ENCODE peak calls at places on chromosomes 1 and 21, in eight cellular contexts. R is AG04450, W is stomach, B is bronchial epithelial cell, I is fibroblast of pulmonary artery, S is lower lobe of right lung, A is kidney, Z is esophagus muscularis mucosa. C is an unnamed sample.

GRCh38 chr21:18164933-18165332 is 79.7 kb upstream of the CHODL start:
- DNase-seq in R (no peak), S (no peak), W (no peak), Z (no peak), I (no peak), B (peak), A (no peak), C (peak)

GRCh38 chr1:186236921-186237320 is 138.1 kb downstream of the TPR start:
- DNase-seq in R (peak), Z (no peak), B (peak), I (peak), A (no peak), W (no peak), S (no peak), C (peak)

GRCh38 chr21:24868117-24868516 is 739.2 kb downstream of the MRPL39 start:
- DNase-seq in I (no peak), A (no peak), R (no peak), W (no peak), Z (no peak), S (no peak), B (no peak), C (no peak)

GRCh38 chr1:190169311-190170067 is 308.2 kb downstream of the BRINP3 start:
- DNase-seq in R (peak), W (no peak), B (peak), S (no peak), A (no peak), I (peak), Z (no peak), C (peak)

GRCh38 chr1:66278260-66279046 is 255.5 kb upstream of the SGIP1 start:
- DNase-seq in B (no peak), I (no peak), R (no peak), W (no peak), S (no peak), Z (no peak), A (no peak), C (peak)

GRCh38 chr1:229328598-229329362 is 14.1 kb downstream of the CCSAP start:
- DNase-seq in S (no peak), R (no peak), Z (peak), W (no peak), A (no peak), B (no peak), I (no peak), C (no peak)

GRCh38 chr1:28510350-28511223 is 4.7 kb downstream of the RCC1 start:
- DNase-seq in B (peak), A (no peak), W (no peak), I (no peak), S (no peak), R (no peak), Z (no peak), C (peak)

GRCh38 chr1:186289943-186290560 is 85.0 kb downstream of the TPR start:
- DNase-seq in B (no peak), W (no peak), I (no peak), A (no peak), S (no peak), Z (no peak), R (no peak), C (peak)

GRCh38 chr1:208434008-208434407 is 189.8 kb upstream of the PLXNA2 start:
- DNase-seq in B (no peak), R (no peak), Z (no peak), I (no peak), A (no peak), W (no peak), S (no peak), C (no peak)

GRCh38 chr1:228270032-228270431 is 62.2 kb downstream of the OBSCN start:
- DNase-seq in W (peak), R (no peak), B (peak), Z (no peak), I (peak), A (no peak), S (no peak), C (peak)

GRCh38 chr1:1049318-1050165 is 24.6 kb downstream of the RNF223 start:
- DNase-seq in S (no peak), Z (no peak), I (no peak), W (no peak), A (no peak), R (no peak), B (no peak), C (no peak)

GRCh38 chr1:162404550-162405160 is 7.3 kb downstream of the SH2D1B start:
- DNase-seq in A (no peak), I (peak), S (no peak), W (no peak), R (peak), B (peak), Z (no peak), C (peak)

GRCh38 chr1:227395391-227396028 is 77.2 kb upstream of the CDC42BPA start:
- DNase-seq in A (no peak), R (no peak), W (no peak), B (peak), I (no peak), S (no peak), Z (no peak), C (peak)

GRCh38 chr1:11196945-11197344 is 7.8 kb downstream of the ANGPTL7 start:
- DNase-seq in Z (no peak), W (no peak), I (no peak), B (no peak), A (no peak), R (no peak), S (no peak), C (no peak)

GRCh38 chr1:109216662-109217061 is 2.9 kb downstream of the SARS1 start:
- DNase-seq in W (no peak), Z (no peak), I (no peak), A (no peak), S (no peak), R (no peak), B (no peak), C (no peak)

GRCh38 chr1:81812712-81813111 is 12.0 kb downstream of the ADGRL2 start:
- DNase-seq in W (no peak), I (peak), A (no peak), S (no peak), Z (no peak), R (no peak), B (peak), C (peak)

GRCh38 chr1:212514782-212515181 is 82.1 kb downstream of the NENF start:
- DNase-seq in R (no peak), B (no peak), Z (no peak), A (no peak), I (no peak), W (no peak), S (no peak), C (no peak)

GRCh38 chr21:31609081-31609480 is 50.4 kb upstream of the SOD1 start:
- DNase-seq in Z (no peak), W (no peak), A (no peak), I (no peak), B (no peak), R (no peak), S (no peak), C (no peak)

GRCh38 chr1:27598902-27599528 is 4.9 kb downstream of the AHDC1 start:
- DNase-seq in I (peak), S (no peak), A (peak), W (no peak), Z (no peak), R (no peak), B (no peak), C (peak)

GRCh38 chr1:67831850-67832513 is 1.3 kb downstream of the GNG12 start:
- DNase-seq in S (peak), Z (no peak), R (no peak), B (peak), I (peak), A (peak), W (peak), C (peak)

GRCh38 chr1:70003509-70003908 is 201.9 kb downstream of the LRRC40 start:
- DNase-seq in W (no peak), R (no peak), S (no peak), Z (no peak), B (peak), I (no peak), A (no peak), C (peak)

GRCh38 chr1:219990782-219991510 is 55.4 kb downstream of the EPRS1 start:
- DNase-seq in Z (no peak), B (peak), I (peak), A (no peak), W (no peak), S (no peak), R (no peak), C (peak)

GRCh38 chr21:25515484-25516405 is 91.5 kb downstream of the MRPL39 start:
- DNase-seq in B (no peak), A (no peak), I (no peak), Z (no peak), W (no peak), S (no peak), R (peak), C (no peak)

GRCh38 chr21:22120616-22121266 is 1122.5 kb downstream of the NCAM2 start:
- DNase-seq in Z (no peak), I (peak), S (no peak), A (no peak), W (no peak), B (no peak), R (no peak), C (no peak)

GRCh38 chr1:147390185-147390542 is 147.7 kb downstream of the CHD1L start:
- DNase-seq in R (no peak), W (no peak), B (no peak), I (no peak), A (no peak), S (no peak), Z (no peak), C (no peak)

GRCh38 chr1:93904228-93904627 is 5.0 kb downstream of the GCLM start:
- DNase-seq in Z (no peak), W (no peak), I (no peak), R (no peak), S (no peak), B (no peak), A (no peak), C (no peak)

GRCh38 chr1:40281852-40282251 is 23.8 kb downstream of the ZMPSTE24 start:
- DNase-seq in Z (no peak), W (no peak), R (no peak), S (no peak), A (no peak), I (no peak), B (no peak), C (no peak)

GRCh38 chr1:155080250-155081228 is 1.9 kb downstream of the EFNA3 start:
- DNase-seq in I (no peak), B (no peak), Z (no peak), S (no peak), R (no peak), W (no peak), A (peak), C (peak)

GRCh38 chr1:61058477-61059245 is 23.7 kb upstream of the NFIA start:
- DNase-seq in B (peak), Z (no peak), A (no peak), R (no peak), W (no peak), S (no peak), I (peak), C (peak)

GRCh38 chr1:110183642-110184167 is 26.4 kb upstream of the KCNC4 start:
- DNase-seq in R (no peak), I (no peak), Z (no peak), W (no peak), B (no peak), S (no peak), A (no peak), C (no peak)

GRCh38 chr1:168084396-168085231 is 52.1 kb downstream of the GPR161 start:
- DNase-seq in S (peak), A (peak), B (peak), W (peak), I (peak), R (no peak), Z (peak), C (peak)

GRCh38 chr1:41239988-41240610 is 2.0 kb downstream of the SCMH1 start:
- DNase-seq in A (no peak), W (no peak), R (no peak), S (no peak), Z (no peak), B (peak), I (peak), C (peak)

GRCh38 chr1:228072658-228073043 is 9.9 kb upstream of the ARF1 start:
- DNase-seq in A (no peak), Z (no peak), R (no peak), S (no peak), I (no peak), B (no peak), W (peak), C (no peak)

GRCh38 chr1:169694304-169694703 is 17.1 kb downstream of the SELL start:
- DNase-seq in I (no peak), A (no peak), Z (no peak), R (no peak), W (no peak), S (no peak), B (no peak), C (no peak)

GRCh38 chr1:183580281-183580682 is 10.0 kb downstream of the NCF2 start:
- DNase-seq in R (no peak), B (peak), W (no peak), S (no peak), Z (no peak), I (peak), A (no peak), C (peak)

GRCh38 chr1:94863297-94863911 is 43.2 kb downstream of the SLC44A3 start:
- DNase-seq in R (no peak), B (peak), W (no peak), Z (no peak), A (no peak), I (peak), S (no peak), C (peak)

GRCh38 chr1:185821612-185822385 is 87.6 kb downstream of the HMCN1 start:
- DNase-seq in R (no peak), W (no peak), A (no peak), I (no peak), S (no peak), B (peak), Z (no peak), C (peak)

GRCh38 chr1:41486892-41487728 is 2.6 kb upstream of the EDN2 start:
- DNase-seq in B (no peak), I (peak), Z (no peak), S (peak), A (peak), R (no peak), W (no peak), C (no peak)

GRCh38 chr1:18710002-18710401 is 79.4 kb downstream of the PAX7 start:
- DNase-seq in S (no peak), R (no peak), A (no peak), W (no peak), I (no peak), B (no peak), Z (no peak), C (no peak)
- TF ChIP-seq CTCF in S (no peak), R (no peak), A (no peak), W (no peak), I (no peak), B (no peak), Z (no peak), C (no peak)

GRCh38 chr1:21293537-21294265 is 3.4 kb upstream of the ECE1 start:
- DNase-seq in S (no peak), W (no peak), A (no peak), Z (no peak), R (no peak), B (no peak), I (no peak), C (no peak)

GRCh38 chr1:21292991-21293536 is 2.8 kb upstream of the ECE1 start:
- DNase-seq in R (no peak), B (no peak), I (no peak), S (no peak), A (no peak), Z (no peak), W (no peak), C (peak)

GRCh38 chr1:21295545-21295944 is 5.3 kb upstream of the ECE1 start:
- DNase-seq in S (no peak), W (no peak), Z (no peak), I (no peak), R (no peak), A (no peak), B (no peak), C (no peak)

GRCh38 chr1:21295059-21295401 is 4.8 kb upstream of the ECE1 start:
- DNase-seq in B (peak), R (no peak), I (peak), Z (no peak), S (no peak), W (no peak), A (no peak), C (peak)

DNA sequence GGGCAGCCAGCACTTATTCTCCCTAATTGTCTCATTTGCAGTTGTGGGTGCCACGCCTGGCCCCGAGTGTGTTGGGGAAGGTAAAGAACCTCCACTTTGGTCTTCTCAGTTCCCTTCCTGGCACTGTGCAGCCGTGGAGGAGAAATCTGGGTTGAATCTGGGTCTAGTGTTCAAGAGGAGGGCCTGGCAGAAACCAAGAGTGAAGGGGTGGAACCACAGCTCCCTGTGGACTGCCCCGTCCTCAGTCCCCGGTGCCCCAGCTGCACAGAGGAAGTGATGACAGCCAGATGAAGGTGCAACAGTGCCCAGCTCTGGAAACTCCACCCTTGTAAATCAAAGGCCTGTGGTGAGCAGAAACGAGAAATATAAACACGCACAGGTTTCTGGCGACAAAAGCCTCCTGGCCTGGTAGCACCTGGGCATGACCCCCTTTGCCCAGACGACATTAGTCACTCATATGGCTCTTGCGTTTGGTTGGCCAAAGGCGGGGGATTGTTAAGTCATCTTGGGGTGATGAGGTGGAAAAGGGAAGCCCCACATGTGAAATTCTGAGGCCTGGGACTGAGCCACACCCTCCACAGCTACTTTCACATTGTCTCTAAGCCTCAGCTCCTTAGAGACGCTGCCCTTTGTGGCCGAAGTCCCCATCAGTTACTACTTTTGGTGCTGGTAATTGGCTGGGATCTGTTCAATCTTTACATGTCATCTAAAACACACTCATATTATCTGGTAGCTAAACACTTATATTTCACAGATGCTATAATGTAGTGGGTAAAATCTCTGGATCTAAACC is 4.2 kb upstream of the ECE1 start:
- DNase-seq in R (no peak), Z (no peak), A (no peak), S (peak), B (peak), I (no peak), W (peak), C (no peak)
- H3K4me3 ChIP-seq in R (no peak), Z (peak), A (no peak), S (peak), B (no peak), I (no peak), W (no peak), C (no peak)

GRCh38 chr1:161157867-161158266 is 1.4 kb upstream of the USP21 start:
- DNase-seq in I (no peak), W (no peak), R (no peak), S (no peak), Z (no peak), B (no peak), A (no peak), C (no peak)
- TF ChIP-seq CTCF in I (no peak), W (no peak), R (no peak), S (no peak), Z (no peak), B (no peak), A (no peak), C (no peak)

GRCh38 chr1:113870778-113871177 is 734 bp downstream of the PTPN22 start:
- DNase-seq in Z (no peak), R (no peak), B (no peak), A (no peak), W (no peak), S (no peak), I (no peak), C (no peak)

GRCh38 chr1:113874017-113874879 is 2.7 kb upstream of the PTPN22 start:
- DNase-seq in R (no peak), W (no peak), Z (no peak), S (no peak), B (peak), A (no peak), I (peak), C (peak)

GRCh38 chr1:113868387-113869083 is 3.0 kb downstream of the PTPN22 start:
- DNase-seq in I (peak), A (no peak), B (peak), S (no peak), W (no peak), Z (no peak), R (no peak), C (peak)

GRCh38 chr1:113872219-113872934 is 865 bp upstream of the PTPN22 start:
- DNase-seq in W (no peak), I (peak), A (no peak), R (no peak), Z (no peak), S (no peak), B (no peak), C (peak)

GRCh38 chr1:113871597-113872113 is at the start of gene PTPN22:
- DNase-seq in Z (no peak), I (peak), A (no peak), S (peak), R (peak), B (peak), W (peak), C (peak)
- H3K4me3 ChIP-seq in Z (peak), I (peak), A (no peak), S (peak), R (no peak), B (no peak), W (peak), C (no peak)

DNA sequence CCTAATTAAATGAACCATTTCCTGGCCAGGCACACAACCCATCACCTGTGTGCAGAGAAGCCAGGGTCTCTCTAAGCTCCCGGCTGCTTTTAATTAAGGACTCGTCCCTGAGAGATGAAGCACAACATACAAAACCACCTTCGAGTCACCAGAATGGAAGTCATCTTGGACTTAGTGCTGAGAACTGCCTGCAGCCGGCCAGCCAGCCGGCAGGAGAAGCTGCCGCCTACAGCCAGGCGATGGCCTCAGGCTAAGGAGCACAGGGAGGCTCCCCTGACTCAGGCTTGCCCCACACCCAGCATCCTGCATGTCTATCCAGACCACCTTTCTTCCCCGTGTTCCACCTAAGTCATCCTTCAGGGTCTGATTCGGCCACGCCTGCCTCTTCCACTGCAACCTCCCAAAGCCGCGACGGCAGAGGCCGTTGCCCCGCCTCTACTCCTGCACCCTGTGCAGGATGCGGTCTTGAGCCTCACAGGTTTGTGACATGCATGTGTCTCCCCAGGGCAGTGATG is 83.6 kb downstream of the SLC66A1 start:
- DNase-seq in W (no peak), I (no peak), S (no peak), A (no peak), B (peak), R (no peak), Z (no peak), C (peak)
- TF ChIP-seq CTCF in W (no peak), I (no peak), S (no peak), A (no peak), B (no peak), R (peak), Z (no peak), C (no peak)

GRCh38 chr1:62196091-62196690 is 1.5 kb downstream of the L1TD1 start:
- DNase-seq in I (no peak), Z (no peak), A (no peak), S (no peak), W (no peak), R (no peak), B (no peak), C (no peak)

GRCh38 chr1:62198781-62199125 is 4.1 kb downstream of the L1TD1 start:
- DNase-seq in S (no peak), R (no peak), B (peak), I (peak), W (no peak), Z (no peak), A (no peak), C (no peak)

GRCh38 chr1:62198069-62198780 is 3.6 kb downstream of the L1TD1 start:
- DNase-seq in A (no peak), R (no peak), B (no peak), S (no peak), I (no peak), Z (no peak), W (no peak), C (no peak)

GRCh38 chr1:62194651-62195282 is at the start of gene L1TD1:
- DNase-seq in A (no peak), W (no peak), B (no peak), Z (no peak), I (no peak), S (no peak), R (no peak), C (peak)
- H3K4me3 ChIP-seq in A (no peak), W (peak), B (no peak), Z (peak), I (no peak), S (peak), R (no peak), C (peak)